ENCODE peak calls at places on chromosome 15, in seven cellular contexts. G is SK-N-SH treated with all-trans-retinoic acid at 6 μM for 48 hours; F is CD4-positive, alpha-beta T cell; R is PC-3; H is heart right ventricle; D is activated naive CD8-positive, alpha-beta T cell treated with anti-CD3 and anti-CD28 coated beads, Interleukin-2, amount 50 U/mL, for 24 hours; J is A549. M is an unnamed sample.

GRCh38 chr15:63582179-63582578 is 15.0 kb upstream of the FBXL22 start:
- ATAC-seq in G (no peak), R (no peak), F (no peak), H (no peak), J (no peak), D (peak), M (peak)

GRCh38 chr15:23877502-23878412 is 190.7 kb upstream of the NDN start:
- ATAC-seq in R (peak), F (no peak), H (peak), G (peak), J (peak), D (peak), M (peak)

GRCh38 chr15:67833504-67834248 is 6.2 kb downstream of the RNU6-1 start:
- ATAC-seq in F (peak), H (peak), J (peak), D (peak), R (peak), G (peak), M (peak)

GRCh38 chr15:98953950-98954349 is 53.6 kb downstream of the PGPEP1L start:
- ATAC-seq in J (no peak), D (no peak), R (no peak), H (peak), F (no peak), G (no peak), M (no peak)

GRCh38 chr15:70829366-70830166 is 24.4 kb downstream of the LARP6 start:
- ATAC-seq in G (no peak), R (no peak), F (no peak), J (no peak), H (peak), D (no peak), M (no peak)

GRCh38 chr15:85582719-85583089 is 202.3 kb downstream of the AKAP13 start:
- ATAC-seq in F (peak), R (no peak), D (peak), G (peak), J (peak), H (peak), M (peak)

GRCh38 chr15:80203361-80203885 is 48.6 kb downstream of the CTXND1 start:
- ATAC-seq in F (no peak), G (no peak), H (no peak), J (peak), D (no peak), R (no peak), M (no peak)

GRCh38 chr15:80250614-80251504 is 1.2 kb downstream of the CTXND1 start:
- ATAC-seq in H (no peak), J (no peak), G (no peak), D (no peak), R (no peak), F (no peak), M (no peak)

GRCh38 chr15:38535451-38536200 is 29.0 kb downstream of the RASGRP1 start:
- ATAC-seq in D (no peak), G (no peak), J (no peak), F (no peak), R (no peak), H (peak), M (no peak)

GRCh38 chr15:57566840-57567239 is 24.9 kb upstream of the MYZAP start:
- ATAC-seq in R (peak), D (no peak), J (no peak), G (no peak), F (no peak), H (peak), M (no peak)

GRCh38 chr15:68706256-68706655 is 114.4 kb downstream of the ANP32A start:
- ATAC-seq in D (no peak), J (no peak), G (no peak), R (no peak), F (no peak), H (no peak), M (no peak)

GRCh38 chr15:22974745-22975144 is 5.4 kb downstream of the CYFIP1 start:
- ATAC-seq in H (peak), D (no peak), J (no peak), G (no peak), R (no peak), F (no peak), M (no peak)

GRCh38 chr15:99158626-99159412 is 53.9 kb downstream of the SYNM start:
- ATAC-seq in F (no peak), D (no peak), R (no peak), H (no peak), G (no peak), J (no peak), M (no peak)

GRCh38 chr15:92667291-92667904 is 11.8 kb upstream of the FAM174B start:
- ATAC-seq in H (peak), D (no peak), G (no peak), F (no peak), J (peak), R (peak), M (no peak)

GRCh38 chr15:73572296-73572695 is 60.9 kb downstream of the NPTN start:
- ATAC-seq in G (no peak), D (peak), J (no peak), R (no peak), F (no peak), H (no peak), M (peak)

GRCh38 chr15:48250640-48251076 is 44.6 kb downstream of the SLC12A1 start:
- ATAC-seq in D (no peak), G (peak), R (no peak), H (no peak), F (no peak), J (peak), M (no peak)

GRCh38 chr15:77480859-77481258 is 60.2 kb downstream of the HMG20A start:
- ATAC-seq in F (no peak), G (no peak), D (no peak), R (no peak), J (no peak), H (no peak), M (no peak)

GRCh38 chr15:70078578-70079417 is 18.9 kb downstream of the TLE3 start:
- ATAC-seq in H (no peak), D (no peak), G (no peak), R (no peak), F (no peak), J (no peak), M (no peak)

GRCh38 chr15:40282870-40283614 is at the start of gene ANKRD63:
- ATAC-seq in D (peak), H (peak), R (peak), J (peak), G (peak), F (peak), M (peak)

GRCh38 chr15:52292780-52293392 is 2.7 kb downstream of the MYO5C start:
- ATAC-seq in F (no peak), R (no peak), G (no peak), D (no peak), H (no peak), J (no peak), M (no peak)

GRCh38 chr15:58966698-58967097 is 20.8 kb upstream of the RNF111 start:
- ATAC-seq in H (no peak), F (no peak), J (no peak), R (no peak), D (no peak), G (no peak), M (peak)

GRCh38 chr15:63672775-63673174 is 75.6 kb downstream of the FBXL22 start:
- ATAC-seq in G (no peak), H (no peak), F (peak), D (peak), J (no peak), R (no peak), M (peak)

GRCh38 chr15:92012368-92012629 is 158.8 kb downstream of the SLCO3A1 start:
- ATAC-seq in F (no peak), G (no peak), J (no peak), R (no peak), D (peak), H (peak), M (peak)

GRCh38 chr15:71011503-71012155 is 103.6 kb upstream of the THSD4 start:
- ATAC-seq in D (no peak), G (peak), R (peak), H (peak), J (peak), F (no peak), M (no peak)

GRCh38 chr15:95712785-95713184 is 617.7 kb upstream of the NR2F2 start:
- ATAC-seq in D (no peak), J (no peak), G (no peak), H (no peak), R (peak), F (no peak), M (no peak)

GRCh38 chr15:97904196-97904572 is 56.3 kb upstream of the ARRDC4 start:
- ATAC-seq in F (no peak), R (peak), G (peak), H (peak), D (peak), J (peak), M (no peak)

GRCh38 chr15:70438776-70439175 is 324.6 kb downstream of the UACA start:
- ATAC-seq in D (no peak), R (no peak), F (no peak), H (peak), G (no peak), J (no peak), M (no peak)

GRCh38 chr15:63006032-63006878 is 36.3 kb upstream of the TPM1 start:
- ATAC-seq in H (peak), J (peak), R (no peak), D (no peak), F (no peak), G (no peak), M (no peak)

GRCh38 chr15:92393287-92393993 is at the start of gene ST8SIA2:
- ATAC-seq in D (peak), R (no peak), J (peak), F (no peak), H (peak), G (peak), M (no peak)

GRCh38 chr15:44883219-44883900 is 73.1 kb upstream of the TERB2 start:
- ATAC-seq in R (no peak), G (no peak), J (no peak), F (no peak), H (no peak), D (peak), M (peak)

GRCh38 chr15:92869263-92869940 is 30.7 kb upstream of the CHD2 start:
- ATAC-seq in F (no peak), D (no peak), G (peak), R (peak), J (peak), H (peak), M (no peak)